ENCODE peak calls at places on chromosome 16, in nine cellular contexts. S, E, I, M, C, O, V, R and T are unnamed samples.

GRCh38 chr16:31700530-31701388 is 172.8 kb upstream of the ZNF267 start:
- DNase-seq in I (peak; percentile 33), C (peak; percentile 64), M (no peak), R (peak; percentile 75), E (peak; percentile 88), V (peak; percentile 2), S (no peak), O (peak; percentile 86), T (peak; percentile 93)

GRCh38 chr16:13014516-13014915 is 113.1 kb downstream of the SHISA9 start:
- DNase-seq in R (no peak), C (no peak), S (no peak), M (no peak), E (peak; percentile 52), I (no peak), O (no peak), V (no peak), T (peak; percentile 79)

GRCh38 chr16:11303405-11304138 is 22.4 kb upstream of the PRM1 start:
- DNase-seq in R (peak; percentile 67), E (no peak), I (no peak), C (no peak), V (peak; percentile 96), M (peak; percentile 85), S (no peak), O (no peak), T (no peak)

GRCh38 chr16:49744244-49744976 is 111.5 kb downstream of the ZNF423 start:
- DNase-seq in O (no peak), S (no peak), E (no peak), I (no peak), V (no peak), R (no peak), C (no peak), M (no peak), T (no peak)

GRCh38 chr16:20023190-20023589 is 50.5 kb downstream of the GPR139 start:
- DNase-seq in E (no peak), S (no peak), O (no peak), R (peak; percentile 5), I (no peak), M (no peak), C (no peak), V (no peak), T (no peak)

GRCh38 chr16:89707695-89708094 is 6.2 kb upstream of the SPATA2L start:
- DNase-seq in E (no peak), I (no peak), R (no peak), M (no peak), V (no peak), O (no peak), S (no peak), C (no peak), T (peak; percentile 55)

GRCh38 chr16:8798174-8798527 is 512 bp downstream of the PMM2 start:
- DNase-seq in O (no peak), E (no peak), R (peak; percentile 37), S (no peak), C (no peak), M (no peak), V (no peak), I (no peak), T (no peak)

GRCh38 chr16:16083421-16084156 is 134.2 kb downstream of the ABCC1 start:
- DNase-seq in S (no peak), O (peak; percentile 32), M (no peak), I (no peak), E (no peak), C (no peak), R (peak; percentile 21), V (no peak), T (no peak)

GRCh38 chr16:67015317-67015731 is 13.6 kb upstream of the CBFB start:
- DNase-seq in S (no peak), M (no peak), O (no peak), E (peak; percentile 34), V (no peak), I (no peak), R (no peak), C (no peak), T (peak; percentile 45)

GRCh38 chr16:79648846-79649245 is 48.3 kb upstream of the MAF start:
- DNase-seq in E (no peak), M (no peak), V (no peak), R (no peak), C (no peak), S (no peak), I (no peak), O (no peak), T (no peak)

GRCh38 chr16:29117631-29118030 is 132.8 kb downstream of the LAT start:
- DNase-seq in R (no peak), I (no peak), E (no peak), O (no peak), C (no peak), M (no peak), S (no peak), V (no peak), T (no peak)

GRCh38 chr16:26951950-26952349 is 114.8 kb upstream of the C16orf82 start:
- DNase-seq in S (no peak), O (no peak), E (no peak), R (no peak), M (no peak), V (no peak), C (no peak), I (no peak), T (no peak)

GRCh38 chr16:16073884-16074781 is 124.7 kb downstream of the ABCC1 start:
- DNase-seq in E (peak; percentile 49), O (no peak), M (no peak), C (no peak), I (no peak), S (no peak), R (no peak), V (no peak), T (peak; percentile 92)

GRCh38 chr16:832652-833336 is 32.3 kb upstream of the GNG13 start:
- DNase-seq in I (no peak), V (no peak), C (no peak), M (no peak), S (no peak), O (no peak), R (no peak), E (no peak), T (no peak)

GRCh38 chr16:83802135-83802534 is 5.6 kb upstream of the HSBP1 start:
- DNase-seq in C (no peak), V (no peak), E (no peak), I (peak; percentile 35), M (no peak), O (no peak), R (peak; percentile 94), S (no peak), T (no peak)